ENCODE peak calls at places on chromosomes 11 and 22, in six cellular contexts. One of them, this sample, is unnamed.

GRCh38 chr11:126465573-126466287 is 110.2 kb downstream of the ST3GAL4 start:
- DNase-seq in NT2/D1: no peak
- DNase-seq in caudate nucleus: peak
- DNase-seq in IMR-90: no peak
- DNase-seq in ureter: no peak
- DNase-seq in NB4: no peak
- DNase-seq in this sample: no peak

GRCh38 chr11:2002042-2002776 is 4.6 kb upstream of the H19 start:
- DNase-seq in caudate nucleus: no peak
- DNase-seq in NT2/D1: no peak
- DNase-seq in IMR-90: no peak
- DNase-seq in ureter: no peak
- DNase-seq in NB4: no peak
- DNase-seq in this sample: no peak

GRCh38 chr11:28089378-28089777 is 18.6 kb downstream of the KIF18A start:
- DNase-seq in NT2/D1: no peak
- DNase-seq in caudate nucleus: no peak
- DNase-seq in ureter: no peak
- DNase-seq in IMR-90: peak
- DNase-seq in NB4: no peak
- DNase-seq in this sample: no peak

GRCh38 chr11:27390318-27390958 is 27.4 kb upstream of the CCDC34 start:
- DNase-seq in NT2/D1: no peak
- DNase-seq in NB4: no peak
- DNase-seq in caudate nucleus: no peak
- DNase-seq in ureter: no peak
- DNase-seq in IMR-90: no peak
- DNase-seq in this sample: no peak

GRCh38 chr11:124080319-124081001 is 34.8 kb upstream of the VWA5A start:
- DNase-seq in NB4: no peak
- DNase-seq in IMR-90: no peak
- DNase-seq in caudate nucleus: no peak
- DNase-seq in NT2/D1: no peak
- DNase-seq in ureter: no peak
- DNase-seq in this sample: no peak

GRCh38 chr11:86632499-86633269 is 39.7 kb downstream of the ME3 start:
- DNase-seq in NT2/D1: peak
- DNase-seq in IMR-90: peak
- DNase-seq in ureter: no peak
- DNase-seq in caudate nucleus: no peak
- DNase-seq in NB4: peak
- DNase-seq in this sample: peak

GRCh38 chr11:125923012-125923579 is 18.8 kb downstream of the DDX25 start:
- DNase-seq in NB4: peak
- DNase-seq in IMR-90: peak
- DNase-seq in caudate nucleus: peak
- DNase-seq in NT2/D1: peak
- DNase-seq in ureter: peak
- DNase-seq in this sample: peak

GRCh38 chr22:17774928-17775675 is 833 bp upstream of the BID start:
- DNase-seq in NB4: no peak
- DNase-seq in NT2/D1: no peak
- DNase-seq in caudate nucleus: no peak
- DNase-seq in ureter: no peak
- DNase-seq in IMR-90: no peak
- DNase-seq in this sample: no peak

GRCh38 chr11:117572671-117573070 is 224.3 kb downstream of the DSCAML1 start:
- DNase-seq in IMR-90: no peak
- DNase-seq in caudate nucleus: no peak
- DNase-seq in ureter: no peak
- DNase-seq in NT2/D1: no peak
- DNase-seq in NB4: no peak
- DNase-seq in this sample: no peak

GRCh38 chr11:28702450-28702790 is 594.2 kb downstream of the METTL15 start:
- DNase-seq in ureter: no peak
- DNase-seq in NT2/D1: no peak
- DNase-seq in caudate nucleus: no peak
- DNase-seq in IMR-90: no peak
- DNase-seq in NB4: no peak
- DNase-seq in this sample: no peak

GRCh38 chr11:108253176-108253575 is 30.3 kb downstream of the ATM start:
- DNase-seq in NT2/D1: no peak
- DNase-seq in caudate nucleus: no peak
- DNase-seq in IMR-90: peak
- DNase-seq in ureter: no peak
- DNase-seq in NB4: no peak
- DNase-seq in this sample: no peak

GRCh38 chr11:100682247-100682969 is 4.7 kb upstream of the ARHGAP42 start:
- DNase-seq in IMR-90: peak
- DNase-seq in ureter: no peak
- DNase-seq in caudate nucleus: no peak
- DNase-seq in NT2/D1: no peak
- DNase-seq in NB4: peak
- DNase-seq in this sample: no peak

GRCh38 chr22:25628494-25628893 is 64.0 kb downstream of the GRK3 start:
- DNase-seq in IMR-90: no peak
- DNase-seq in NB4: no peak
- DNase-seq in caudate nucleus: no peak
- DNase-seq in NT2/D1: no peak
- DNase-seq in ureter: no peak
- DNase-seq in this sample: no peak

GRCh38 chr11:10454902-10455631 is at the start of gene AMPD3:
- DNase-seq in IMR-90: peak
- DNase-seq in NT2/D1: no peak
- DNase-seq in ureter: no peak
- DNase-seq in caudate nucleus: no peak
- DNase-seq in NB4: peak
- DNase-seq in this sample: no peak

GRCh38 chr11:22340803-22341581 is 2.8 kb downstream of the SLC17A6 start:
- DNase-seq in NB4: no peak
- DNase-seq in IMR-90: no peak
- DNase-seq in ureter: no peak
- DNase-seq in NT2/D1: no peak
- DNase-seq in caudate nucleus: no peak
- DNase-seq in this sample: no peak